ENCODE peak calls at places on chromosomes 13 and 19, in four cellular contexts. J is thoracic aorta, B is mucosa of descending colon, Z is T-helper 9 cell. S is an unnamed sample.

GRCh38 chr19:17309962-17310461 is 649 bp downstream of the DDA1 start:
- DNase-seq in Z (no peak), B (no peak), J (no peak), S (no peak)

GRCh38 chr13:34025746-34026145 is 207.8 kb downstream of the RFC3 start:
- DNase-seq in B (no peak), Z (no peak), J (no peak), S (no peak)

GRCh38 chr13:27924529-27925141 is 4.8 kb downstream of the PDX1 start:
- DNase-seq in J (no peak), B (no peak), Z (no peak), S (no peak)

GRCh38 chr19:1318678-1319471 is 33.2 kb downstream of the EFNA2 start:
- DNase-seq in B (no peak), Z (no peak), J (no peak), S (no peak)

GRCh38 chr19:17243854-17244617 is 1.7 kb downstream of the NR2F6 start:
- DNase-seq in Z (no peak), B (peak; percentile 75), J (no peak), S (peak; percentile 79)

GRCh38 chr13:113448885-113449692 is 4.2 kb downstream of the ADPRHL1 start:
- DNase-seq in J (no peak), Z (peak; percentile 20), B (peak; percentile 82), S (peak; percentile 89)

GRCh38 chr19:46015961-46016425 is 6.9 kb downstream of the PGLYRP1 start:
- DNase-seq in B (no peak), Z (peak; percentile 35), J (no peak), S (peak; percentile 44)

GRCh38 chr13:39448831-39449230 is 154.2 kb downstream of the LHFPL6 start:
- DNase-seq in B (no peak), J (no peak), Z (no peak), S (no peak)

GRCh38 chr19:27971071-27971470 is 1241.9 kb downstream of the UQCRFS1 start:
- DNase-seq in B (no peak), Z (no peak), J (no peak), S (no peak)

GRCh38 chr19:41616785-41617621 is 9.9 kb downstream of the CEACAM4 start:
- DNase-seq in J (no peak), B (peak; percentile 38), Z (no peak), S (peak; percentile 19)

GRCh38 chr19:1252818-1253513 is 4.6 kb downstream of the MIDN start:
- DNase-seq in J (peak; percentile 84), Z (peak; percentile 69), B (peak; percentile 88), S (peak; percentile 93)

GRCh38 chr13:40982772-40983171 is 36.3 kb downstream of the ELF1 start:
- DNase-seq in B (peak; percentile 71), J (no peak), Z (no peak), S (no peak)

GRCh38 chr13:113880651-113881611 is 17.1 kb upstream of the GAS6 start:
- DNase-seq in Z (no peak), B (no peak), J (no peak), S (no peak)

GRCh38 chr13:109509154-109509905 is 277.1 kb downstream of the IRS2 start:
- DNase-seq in J (no peak), B (no peak), Z (no peak), S (no peak)

GRCh38 chr13:31044658-31045620 is 112.5 kb downstream of the TEX26 start:
- DNase-seq in B (peak; percentile 31), Z (peak; percentile 15), J (no peak), S (peak; percentile 13)

GRCh38 chr13:98919566-98919965 is 58.3 kb downstream of the DOCK9 start:
- DNase-seq in Z (no peak), B (no peak), J (no peak), S (no peak)

GRCh38 chr13:35512271-35512920 is 35.9 kb upstream of the MAB21L1 start:
- DNase-seq in J (no peak), Z (no peak), B (no peak), S (no peak)

GRCh38 chr13:34254366-34254765 is 436.4 kb downstream of the RFC3 start:
- DNase-seq in J (no peak), Z (no peak), B (no peak), S (no peak)

GRCh38 chr13:93023929-93024328 is 202.7 kb upstream of the GPC6 start:
- DNase-seq in B (no peak), J (no peak), Z (no peak), S (no peak)

GRCh38 chr19:43470288-43470687 is 4.9 kb upstream of the LYPD3 start:
- DNase-seq in Z (peak; percentile 26), B (no peak), J (no peak), S (no peak)

GRCh38 chr13:101217086-101217485 is 199.2 kb downstream of the NALCN start:
- DNase-seq in Z (no peak), J (no peak), B (no peak), S (no peak)